ENCODE peak calls at places on chromosomes 12 and 14, in ten cellular contexts. One of them, this sample, is unnamed.

GRCh38 chr14:105797546-105797945 is 271.2 kb downstream of the TMEM121 start:
- DNase-seq in stimulated activated CD8-positive, alpha-beta memory T cell treated with anti-CD3 and anti-CD28 coated beads, Interleukin-2, amount 100 ng/mL, for 1 hour: no peak
- DNase-seq in glutamatergic neuron: no peak
- DNase-seq in RPMI7951: no peak
- DNase-seq in AG10803: no peak
- DNase-seq in foreskin fibroblast: no peak
- DNase-seq in EL: no peak
- DNase-seq in PC-3: no peak
- DNase-seq in WERI-Rb-1: no peak
- DNase-seq in NCI-H1092: no peak
- DNase-seq in this sample: no peak

GRCh38 chr12:46825526-46826414 is at the start of gene SLC38A4:
- DNase-seq in stimulated activated CD8-positive, alpha-beta memory T cell treated with anti-CD3 and anti-CD28 coated beads, Interleukin-2, amount 100 ng/mL, for 1 hour: no peak
- DNase-seq in glutamatergic neuron: peak
- DNase-seq in RPMI7951: peak
- DNase-seq in AG10803: peak
- DNase-seq in foreskin fibroblast: peak
- DNase-seq in EL: peak
- DNase-seq in PC-3: no peak
- DNase-seq in WERI-Rb-1: no peak
- DNase-seq in NCI-H1092: no peak
- DNase-seq in this sample: peak

GRCh38 chr12:31849090-31849687 is 110.0 kb upstream of the RESF1 start:
- DNase-seq in stimulated activated CD8-positive, alpha-beta memory T cell treated with anti-CD3 and anti-CD28 coated beads, Interleukin-2, amount 100 ng/mL, for 1 hour: no peak
- DNase-seq in glutamatergic neuron: no peak
- DNase-seq in RPMI7951: peak
- DNase-seq in AG10803: no peak
- DNase-seq in foreskin fibroblast: no peak
- DNase-seq in EL: peak
- DNase-seq in PC-3: peak
- DNase-seq in WERI-Rb-1: no peak
- DNase-seq in NCI-H1092: no peak
- DNase-seq in this sample: no peak

GRCh38 chr12:54891717-54892478 is 37.6 kb downstream of the MUCL1 start:
- DNase-seq in stimulated activated CD8-positive, alpha-beta memory T cell treated with anti-CD3 and anti-CD28 coated beads, Interleukin-2, amount 100 ng/mL, for 1 hour: no peak
- DNase-seq in glutamatergic neuron: no peak
- DNase-seq in RPMI7951: no peak
- DNase-seq in AG10803: no peak
- DNase-seq in foreskin fibroblast: no peak
- DNase-seq in EL: no peak
- DNase-seq in PC-3: peak
- DNase-seq in WERI-Rb-1: no peak
- DNase-seq in NCI-H1092: peak
- DNase-seq in this sample: no peak

GRCh38 chr14:30115756-30116155 is 188.1 kb upstream of the PRKD1 start:
- DNase-seq in stimulated activated CD8-positive, alpha-beta memory T cell treated with anti-CD3 and anti-CD28 coated beads, Interleukin-2, amount 100 ng/mL, for 1 hour: no peak
- DNase-seq in glutamatergic neuron: no peak
- DNase-seq in RPMI7951: no peak
- DNase-seq in AG10803: no peak
- DNase-seq in foreskin fibroblast: no peak
- DNase-seq in EL: no peak
- DNase-seq in PC-3: no peak
- DNase-seq in WERI-Rb-1: no peak
- DNase-seq in NCI-H1092: no peak
- DNase-seq in this sample: no peak

GRCh38 chr12:52612431-52613290 is 5.7 kb downstream of the KRT73 start:
- DNase-seq in stimulated activated CD8-positive, alpha-beta memory T cell treated with anti-CD3 and anti-CD28 coated beads, Interleukin-2, amount 100 ng/mL, for 1 hour: no peak
- DNase-seq in glutamatergic neuron: no peak
- DNase-seq in RPMI7951: no peak
- DNase-seq in AG10803: no peak
- DNase-seq in foreskin fibroblast: no peak
- DNase-seq in EL: no peak
- DNase-seq in PC-3: no peak
- DNase-seq in WERI-Rb-1: no peak
- DNase-seq in NCI-H1092: no peak
- DNase-seq in this sample: no peak

GRCh38 chr12:65962921-65963883 is 138.9 kb downstream of the HMGA2 start:
- DNase-seq in stimulated activated CD8-positive, alpha-beta memory T cell treated with anti-CD3 and anti-CD28 coated beads, Interleukin-2, amount 100 ng/mL, for 1 hour: peak
- DNase-seq in glutamatergic neuron: peak
- DNase-seq in RPMI7951: peak
- DNase-seq in AG10803: no peak
- DNase-seq in foreskin fibroblast: no peak
- DNase-seq in EL: no peak
- DNase-seq in PC-3: no peak
- DNase-seq in WERI-Rb-1: peak
- DNase-seq in NCI-H1092: no peak
- DNase-seq in this sample: no peak

GRCh38 chr14:104875811-104876210 is 10.7 kb downstream of the CEP170B start:
- DNase-seq in stimulated activated CD8-positive, alpha-beta memory T cell treated with anti-CD3 and anti-CD28 coated beads, Interleukin-2, amount 100 ng/mL, for 1 hour: no peak
- DNase-seq in glutamatergic neuron: peak
- DNase-seq in RPMI7951: no peak
- DNase-seq in AG10803: no peak
- DNase-seq in foreskin fibroblast: no peak
- DNase-seq in EL: no peak
- DNase-seq in PC-3: no peak
- DNase-seq in WERI-Rb-1: no peak
- DNase-seq in NCI-H1092: no peak
- DNase-seq in this sample: no peak

GRCh38 chr14:90396342-90397339 is at the start of gene CALM1:
- DNase-seq in stimulated activated CD8-positive, alpha-beta memory T cell treated with anti-CD3 and anti-CD28 coated beads, Interleukin-2, amount 100 ng/mL, for 1 hour: peak
- DNase-seq in glutamatergic neuron: peak
- DNase-seq in RPMI7951: peak
- DNase-seq in AG10803: peak
- DNase-seq in foreskin fibroblast: peak
- DNase-seq in EL: peak
- DNase-seq in PC-3: peak
- DNase-seq in WERI-Rb-1: peak
- DNase-seq in NCI-H1092: peak
- DNase-seq in this sample: peak

GRCh38 chr14:69483765-69484443 is 624 bp upstream of the PLEKHD1 start:
- DNase-seq in stimulated activated CD8-positive, alpha-beta memory T cell treated with anti-CD3 and anti-CD28 coated beads, Interleukin-2, amount 100 ng/mL, for 1 hour: no peak
- DNase-seq in glutamatergic neuron: peak
- DNase-seq in RPMI7951: no peak
- DNase-seq in AG10803: peak
- DNase-seq in foreskin fibroblast: no peak
- DNase-seq in EL: no peak
- DNase-seq in PC-3: peak
- DNase-seq in WERI-Rb-1: no peak
- DNase-seq in NCI-H1092: no peak
- DNase-seq in this sample: no peak

GRCh38 chr12:110846615-110847566 is at the start of gene CCDC63:
- DNase-seq in stimulated activated CD8-positive, alpha-beta memory T cell treated with anti-CD3 and anti-CD28 coated beads, Interleukin-2, amount 100 ng/mL, for 1 hour: no peak
- DNase-seq in glutamatergic neuron: peak
- DNase-seq in RPMI7951: peak
- DNase-seq in AG10803: peak
- DNase-seq in foreskin fibroblast: peak
- DNase-seq in EL: peak
- DNase-seq in PC-3: peak
- DNase-seq in WERI-Rb-1: peak
- DNase-seq in NCI-H1092: no peak
- DNase-seq in this sample: no peak

GRCh38 chr12:107560194-107560905 is 125.2 kb upstream of the PWP1 start:
- DNase-seq in stimulated activated CD8-positive, alpha-beta memory T cell treated with anti-CD3 and anti-CD28 coated beads, Interleukin-2, amount 100 ng/mL, for 1 hour: no peak
- DNase-seq in glutamatergic neuron: no peak
- DNase-seq in RPMI7951: peak
- DNase-seq in AG10803: no peak
- DNase-seq in foreskin fibroblast: no peak
- DNase-seq in EL: no peak
- DNase-seq in PC-3: no peak
- DNase-seq in WERI-Rb-1: peak
- DNase-seq in NCI-H1092: no peak
- DNase-seq in this sample: no peak

GRCh38 chr12:68903511-68903910 is 29.5 kb downstream of the CPM start:
- DNase-seq in stimulated activated CD8-positive, alpha-beta memory T cell treated with anti-CD3 and anti-CD28 coated beads, Interleukin-2, amount 100 ng/mL, for 1 hour: no peak
- DNase-seq in glutamatergic neuron: no peak
- DNase-seq in RPMI7951: no peak
- DNase-seq in AG10803: no peak
- DNase-seq in foreskin fibroblast: no peak
- DNase-seq in EL: no peak
- DNase-seq in PC-3: no peak
- DNase-seq in WERI-Rb-1: no peak
- DNase-seq in NCI-H1092: no peak
- DNase-seq in this sample: no peak

GRCh38 chr12:24921251-24922038 is 27.5 kb downstream of the BCAT1 start:
- DNase-seq in stimulated activated CD8-positive, alpha-beta memory T cell treated with anti-CD3 and anti-CD28 coated beads, Interleukin-2, amount 100 ng/mL, for 1 hour: no peak
- DNase-seq in glutamatergic neuron: no peak
- DNase-seq in RPMI7951: no peak
- DNase-seq in AG10803: peak
- DNase-seq in foreskin fibroblast: no peak
- DNase-seq in EL: peak
- DNase-seq in PC-3: no peak
- DNase-seq in WERI-Rb-1: no peak
- DNase-seq in NCI-H1092: no peak
- DNase-seq in this sample: no peak

GRCh38 chr12:4719821-4720636 is at the start of gene GALNT8:
- DNase-seq in stimulated activated CD8-positive, alpha-beta memory T cell treated with anti-CD3 and anti-CD28 coated beads, Interleukin-2, amount 100 ng/mL, for 1 hour: no peak
- DNase-seq in glutamatergic neuron: no peak
- DNase-seq in RPMI7951: no peak
- DNase-seq in AG10803: no peak
- DNase-seq in foreskin fibroblast: no peak
- DNase-seq in EL: no peak
- DNase-seq in PC-3: peak
- DNase-seq in WERI-Rb-1: peak
- DNase-seq in NCI-H1092: no peak
- DNase-seq in this sample: no peak

GRCh38 chr14:66965831-66966230 is 223.4 kb upstream of the GARIN2 start:
- DNase-seq in stimulated activated CD8-positive, alpha-beta memory T cell treated with anti-CD3 and anti-CD28 coated beads, Interleukin-2, amount 100 ng/mL, for 1 hour: no peak
- DNase-seq in glutamatergic neuron: no peak
- DNase-seq in RPMI7951: no peak
- DNase-seq in AG10803: peak
- DNase-seq in foreskin fibroblast: peak
- DNase-seq in EL: peak
- DNase-seq in PC-3: peak
- DNase-seq in WERI-Rb-1: no peak
- DNase-seq in NCI-H1092: no peak
- DNase-seq in this sample: no peak

GRCh38 chr14:103436533-103436932 is 51.3 kb downstream of the MARK3 start:
- DNase-seq in stimulated activated CD8-positive, alpha-beta memory T cell treated with anti-CD3 and anti-CD28 coated beads, Interleukin-2, amount 100 ng/mL, for 1 hour: no peak
- DNase-seq in glutamatergic neuron: no peak
- DNase-seq in RPMI7951: peak
- DNase-seq in AG10803: no peak
- DNase-seq in foreskin fibroblast: peak
- DNase-seq in EL: peak
- DNase-seq in PC-3: peak
- DNase-seq in WERI-Rb-1: no peak
- DNase-seq in NCI-H1092: no peak
- DNase-seq in this sample: no peak

GRCh38 chr12:77049767-77050353 is 15.5 kb downstream of the E2F7 start:
- DNase-seq in stimulated activated CD8-positive, alpha-beta memory T cell treated with anti-CD3 and anti-CD28 coated beads, Interleukin-2, amount 100 ng/mL, for 1 hour: no peak
- DNase-seq in glutamatergic neuron: no peak
- DNase-seq in RPMI7951: peak
- DNase-seq in AG10803: peak
- DNase-seq in foreskin fibroblast: peak
- DNase-seq in EL: peak
- DNase-seq in PC-3: peak
- DNase-seq in WERI-Rb-1: peak
- DNase-seq in NCI-H1092: peak
- DNase-seq in this sample: peak

GRCh38 chr12:54160807-54161480 is 27.8 kb downstream of the SMUG1 start:
- DNase-seq in stimulated activated CD8-positive, alpha-beta memory T cell treated with anti-CD3 and anti-CD28 coated beads, Interleukin-2, amount 100 ng/mL, for 1 hour: no peak
- DNase-seq in glutamatergic neuron: no peak
- DNase-seq in RPMI7951: no peak
- DNase-seq in AG10803: no peak
- DNase-seq in foreskin fibroblast: no peak
- DNase-seq in EL: no peak
- DNase-seq in PC-3: no peak
- DNase-seq in WERI-Rb-1: no peak
- DNase-seq in NCI-H1092: peak
- DNase-seq in this sample: no peak

GRCh38 chr12:130526813-130527212 is 189.1 kb downstream of the PIWIL1 start:
- DNase-seq in stimulated activated CD8-positive, alpha-beta memory T cell treated with anti-CD3 and anti-CD28 coated beads, Interleukin-2, amount 100 ng/mL, for 1 hour: no peak
- DNase-seq in glutamatergic neuron: no peak
- DNase-seq in RPMI7951: no peak
- DNase-seq in AG10803: no peak
- DNase-seq in foreskin fibroblast: no peak
- DNase-seq in EL: no peak
- DNase-seq in PC-3: peak
- DNase-seq in WERI-Rb-1: no peak
- DNase-seq in NCI-H1092: no peak
- DNase-seq in this sample: no peak

GRCh38 chr12:104605685-104606084 is 148.9 kb downstream of the CHST11 start:
- DNase-seq in stimulated activated CD8-positive, alpha-beta memory T cell treated with anti-CD3 and anti-CD28 coated beads, Interleukin-2, amount 100 ng/mL, for 1 hour: no peak
- DNase-seq in glutamatergic neuron: no peak
- DNase-seq in RPMI7951: no peak
- DNase-seq in AG10803: peak
- DNase-seq in foreskin fibroblast: no peak
- DNase-seq in EL: peak
- DNase-seq in PC-3: no peak
- DNase-seq in WERI-Rb-1: no peak
- DNase-seq in NCI-H1092: no peak
- DNase-seq in this sample: no peak

GRCh38 chr14:105149146-105149781 is 19.3 kb downstream of the JAG2 start:
- DNase-seq in stimulated activated CD8-positive, alpha-beta memory T cell treated with anti-CD3 and anti-CD28 coated beads, Interleukin-2, amount 100 ng/mL, for 1 hour: no peak
- DNase-seq in glutamatergic neuron: peak
- DNase-seq in RPMI7951: no peak
- DNase-seq in AG10803: no peak
- DNase-seq in foreskin fibroblast: no peak
- DNase-seq in EL: no peak
- DNase-seq in PC-3: no peak
- DNase-seq in WERI-Rb-1: no peak
- DNase-seq in NCI-H1092: no peak
- DNase-seq in this sample: no peak

GRCh38 chr12:104671407-104672095 is 214.8 kb downstream of the CHST11 start:
- DNase-seq in stimulated activated CD8-positive, alpha-beta memory T cell treated with anti-CD3 and anti-CD28 coated beads, Interleukin-2, amount 100 ng/mL, for 1 hour: peak
- DNase-seq in glutamatergic neuron: no peak
- DNase-seq in RPMI7951: peak
- DNase-seq in AG10803: peak
- DNase-seq in foreskin fibroblast: peak
- DNase-seq in EL: peak
- DNase-seq in PC-3: peak
- DNase-seq in WERI-Rb-1: no peak
- DNase-seq in NCI-H1092: no peak
- DNase-seq in this sample: peak

GRCh38 chr12:85448548-85449139 is 168.6 kb downstream of the ALX1 start:
- DNase-seq in stimulated activated CD8-positive, alpha-beta memory T cell treated with anti-CD3 and anti-CD28 coated beads, Interleukin-2, amount 100 ng/mL, for 1 hour: no peak
- DNase-seq in glutamatergic neuron: no peak
- DNase-seq in RPMI7951: peak
- DNase-seq in AG10803: peak
- DNase-seq in foreskin fibroblast: no peak
- DNase-seq in EL: no peak
- DNase-seq in PC-3: peak
- DNase-seq in WERI-Rb-1: no peak
- DNase-seq in NCI-H1092: peak
- DNase-seq in this sample: no peak

GRCh38 chr14:77007975-77008421 is 20.5 kb downstream of the IRF2BPL start:
- DNase-seq in stimulated activated CD8-positive, alpha-beta memory T cell treated with anti-CD3 and anti-CD28 coated beads, Interleukin-2, amount 100 ng/mL, for 1 hour: no peak
- DNase-seq in glutamatergic neuron: no peak
- DNase-seq in RPMI7951: no peak
- DNase-seq in AG10803: no peak
- DNase-seq in foreskin fibroblast: no peak
- DNase-seq in EL: no peak
- DNase-seq in PC-3: peak
- DNase-seq in WERI-Rb-1: peak
- DNase-seq in NCI-H1092: no peak
- DNase-seq in this sample: no peak

GRCh38 chr12:82299617-82300016 is 58.6 kb downstream of the CCDC59 start:
- DNase-seq in stimulated activated CD8-positive, alpha-beta memory T cell treated with anti-CD3 and anti-CD28 coated beads, Interleukin-2, amount 100 ng/mL, for 1 hour: no peak
- DNase-seq in glutamatergic neuron: no peak
- DNase-seq in RPMI7951: no peak
- DNase-seq in AG10803: peak
- DNase-seq in foreskin fibroblast: no peak
- DNase-seq in EL: no peak
- DNase-seq in PC-3: no peak
- DNase-seq in WERI-Rb-1: no peak
- DNase-seq in NCI-H1092: no peak
- DNase-seq in this sample: no peak

GRCh38 chr12:4653257-4653656 is 4.3 kb downstream of the NDUFA9 start:
- DNase-seq in stimulated activated CD8-positive, alpha-beta memory T cell treated with anti-CD3 and anti-CD28 coated beads, Interleukin-2, amount 100 ng/mL, for 1 hour: no peak
- DNase-seq in glutamatergic neuron: no peak
- DNase-seq in RPMI7951: no peak
- DNase-seq in AG10803: no peak
- DNase-seq in foreskin fibroblast: no peak
- DNase-seq in EL: no peak
- DNase-seq in PC-3: no peak
- DNase-seq in WERI-Rb-1: no peak
- DNase-seq in NCI-H1092: no peak
- DNase-seq in this sample: no peak

GRCh38 chr12:117037296-117038022 is 61.8 kb downstream of the TESC start:
- DNase-seq in stimulated activated CD8-positive, alpha-beta memory T cell treated with anti-CD3 and anti-CD28 coated beads, Interleukin-2, amount 100 ng/mL, for 1 hour: no peak
- DNase-seq in glutamatergic neuron: no peak
- DNase-seq in RPMI7951: no peak
- DNase-seq in AG10803: no peak
- DNase-seq in foreskin fibroblast: no peak
- DNase-seq in EL: no peak
- DNase-seq in PC-3: no peak
- DNase-seq in WERI-Rb-1: no peak
- DNase-seq in NCI-H1092: no peak
- DNase-seq in this sample: no peak

This sample was measured in AG09319.